ENCODE peak calls at places on chromosomes 2 and 18, in four cellular contexts. B is fibroblast of the conjunctiva; S is stimulated activated CD4-positive, alpha-beta T cell treated with anti-CD3 and anti-CD28 coated beads, TNF-alpha, amount 100 ng/mL, for 24 hours; V is KBM-7. X is an unnamed sample.

GRCh38 chr2:11573418-11574175 is 39.8 kb downstream of the GREB1 start:
- DNase-seq in B (no peak), S (no peak), V (no peak), X (no peak)

GRCh38 chr2:239042046-239042445 is 194.2 kb downstream of the TWIST2 start:
- DNase-seq in B (no peak), S (no peak), V (no peak), X (no peak)

GRCh38 chr2:11744631-11745394 is 1.6 kb upstream of the LPIN1 start:
- DNase-seq in B (no peak), S (no peak), V (peak; percentile 65), X (no peak)

GRCh38 chr18:48017625-48018024 is 87.2 kb upstream of the SMAD2 start:
- DNase-seq in B (no peak), S (no peak), V (no peak), X (no peak)

GRCh38 chr2:134718956-134719814 is at the start of gene TMEM163:
- DNase-seq in B (no peak), S (no peak), V (peak; percentile 51), X (no peak)

GRCh38 chr2:172845008-172845670 is 109.5 kb downstream of the RAPGEF4 start:
- DNase-seq in B (no peak), S (no peak), V (no peak), X (no peak)

GRCh38 chr18:23862071-23862470 is 152.5 kb upstream of the TTC39C start:
- DNase-seq in B (no peak), S (no peak), V (peak; percentile 27), X (no peak)

GRCh38 chr2:129318581-129319421 is 660.7 kb upstream of the RAB6C start:
- DNase-seq in B (no peak), S (no peak), V (no peak), X (no peak)

GRCh38 chr2:52115750-52116149 is 1083.8 kb upstream of the NRXN1 start:
- DNase-seq in B (no peak), S (no peak), V (no peak), X (no peak)

GRCh38 chr2:174641168-174641567 is 43.6 kb upstream of the WIPF1 start:
- DNase-seq in B (no peak), S (no peak), V (no peak), X (no peak)

GRCh38 chr2:181169459-181169858 is 189.1 kb downstream of the UBE2E3 start:
- DNase-seq in B (no peak), S (no peak), V (no peak), X (no peak)

GRCh38 chr2:162013514-162014205 is 60.4 kb downstream of the DPP4 start:
- DNase-seq in B (no peak), S (no peak), V (peak; percentile 40), X (no peak)

GRCh38 chr2:36461039-36461681 is 105.6 kb downstream of the CRIM1 start:
- DNase-seq in B (peak; percentile 57), S (no peak), V (no peak), X (no peak)

GRCh38 chr18:49597152-49597551 is 35.3 kb downstream of the LIPG start:
- DNase-seq in B (no peak), S (no peak), V (no peak), X (no peak)

GRCh38 chr2:74567862-74568261 is 13.3 kb downstream of the DOK1 start:
- DNase-seq in B (peak; percentile 84), S (no peak), V (no peak), X (no peak)

GRCh38 chr2:197677056-197677455 is 1.7 kb upstream of the RFTN2 start:
- DNase-seq in B (no peak), S (no peak), V (no peak), X (no peak)

GRCh38 chr2:75563591-75563990 is 2.9 kb upstream of the EVA1A start:
- DNase-seq in B (no peak), S (no peak), V (no peak), X (no peak)

GRCh38 chr2:226514895-226515294 is 284.7 kb downstream of the IRS1 start:
- DNase-seq in B (no peak), S (no peak), V (no peak), X (no peak)

X was measured in activated CD4-positive, alpha-beta T cell treated with anti-CD3 and anti-CD28 coated beads for 24 hours.